ENCODE peak calls at places on chromosomes 13 and 19, in six cellular contexts. C, L, J, R, D and A are unnamed samples.

GRCh38 chr13:37485766-37486165 is 112.8 kb downstream of the POSTN start:
- DNase-seq in J (no peak), D (peak), L (no peak), C (no peak), R (no peak), A (no peak)

GRCh38 chr13:113939905-113940339 is 34.0 kb downstream of the C13orf46 start:
- DNase-seq in L (peak), J (no peak), D (no peak), R (no peak), C (no peak), A (no peak)

GRCh38 chr19:33207903-33208302 is 13.8 kb downstream of the LRP3 start:
- DNase-seq in C (no peak), L (no peak), D (no peak), J (no peak), R (no peak), A (no peak)

GRCh38 chr13:80823472-80823871 is 482.5 kb upstream of the SPRY2 start:
- DNase-seq in D (no peak), C (no peak), L (no peak), R (no peak), J (no peak), A (no peak)

GRCh38 chr19:24074720-24075119 is 12.3 kb upstream of the ZNF254 start:
- DNase-seq in R (no peak), D (no peak), J (no peak), C (no peak), L (no peak), A (no peak)

GRCh38 chr19:17997969-17998826 is 9.8 kb upstream of the ARRDC2 start:
- DNase-seq in D (no peak), C (no peak), R (no peak), J (peak), L (peak), A (peak)

GRCh38 chr19:58497634-58498170 is 14.1 kb downstream of the SLC27A5 start:
- DNase-seq in J (no peak), D (no peak), R (no peak), C (no peak), L (no peak), A (no peak)

GRCh38 chr19:47663435-47663910 is 49.7 kb upstream of the EHD2 start:
- DNase-seq in J (no peak), C (no peak), L (no peak), R (no peak), D (no peak), A (no peak)

GRCh38 chr19:51712461-51713081 is 11.2 kb downstream of the HAS1 start:
- DNase-seq in C (no peak), J (peak), D (no peak), L (no peak), R (no peak), A (no peak)

GRCh38 chr19:56987184-56987583 is 132.6 kb upstream of the USP29 start:
- DNase-seq in J (no peak), C (no peak), D (no peak), R (no peak), L (no peak), A (no peak)

GRCh38 chr13:108777421-108778420 is 148.3 kb downstream of the MYO16 start:
- DNase-seq in D (no peak), R (no peak), L (no peak), J (peak), C (no peak), A (no peak)

GRCh38 chr19:11268783-11269267 is 6.5 kb upstream of the DOCK6 start:
- DNase-seq in J (no peak), R (peak), D (peak), C (peak), L (peak), A (no peak)

GRCh38 chr13:34048652-34049051 is 230.7 kb downstream of the RFC3 start:
- DNase-seq in L (no peak), C (no peak), D (no peak), R (no peak), J (no peak), A (no peak)

GRCh38 chr13:31631071-31631470 is 108.3 kb upstream of the RXFP2 start:
- DNase-seq in C (no peak), D (peak), R (no peak), L (no peak), J (no peak), A (no peak)

DNA sequence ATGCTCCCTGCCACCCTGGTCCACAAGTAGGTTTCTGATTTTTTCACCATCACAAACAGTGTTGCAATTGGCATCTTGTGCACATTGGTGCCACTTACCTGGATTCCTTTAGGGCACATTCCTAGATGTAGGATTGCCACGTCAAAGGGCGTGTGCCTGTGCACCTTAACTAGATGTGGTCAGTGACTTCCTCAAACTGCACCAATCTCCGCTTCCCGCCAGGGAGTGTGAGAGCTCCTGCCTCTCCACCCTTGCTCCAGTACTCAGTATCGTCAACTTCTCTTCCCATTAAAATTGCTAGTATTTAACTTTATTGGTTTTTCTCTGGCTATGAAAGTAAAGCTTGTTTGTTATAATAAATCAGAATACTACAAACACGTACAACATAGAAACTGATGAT is 23.2 kb downstream of the CCNE1 start:
- DNase-seq in J (no peak), D (no peak), R (no peak), L (no peak), C (no peak), A (no peak)
- TF ChIP-seq CTCF in J (no peak), D (no peak), R (no peak), L (no peak), C (peak), A (no peak)

GRCh38 chr13:45921337-45921736 is 69.8 kb upstream of the SIAH3 start:
- DNase-seq in D (no peak), J (no peak), C (no peak), L (no peak), R (no peak), A (no peak)
- TF ChIP-seq POLR2AphosphoS5 in D (no peak), J (no peak), C (no peak), L (no peak), R (no peak), A (no peak)

GRCh38 chr19:42250666-42251531 is 4.0 kb downstream of the ERF start:
- DNase-seq in C (no peak), R (peak), L (no peak), D (peak), J (no peak), A (peak)
- H3K4me3 ChIP-seq in C (no peak), R (peak), L (peak), D (peak), J (no peak), A (no peak)

GRCh38 chr13:106533940-106534843 is 1.3 kb downstream of the EFNB2 start:
- DNase-seq in L (peak), D (peak), C (peak), R (peak), J (peak), A (peak)

GRCh38 chr13:106534844-106535551 is 464 bp downstream of the EFNB2 start:
- DNase-seq in J (peak), L (no peak), R (peak), D (peak), C (no peak), A (no peak)

GRCh38 chr13:106532111-106532929 is 3.1 kb downstream of the EFNB2 start:
- DNase-seq in J (no peak), R (no peak), C (no peak), D (peak), L (no peak), A (no peak)

GRCh38 chr13:106530907-106531520 is 4.4 kb downstream of the EFNB2 start:
- DNase-seq in D (peak), R (no peak), C (no peak), L (no peak), J (no peak), A (no peak)

DNA sequence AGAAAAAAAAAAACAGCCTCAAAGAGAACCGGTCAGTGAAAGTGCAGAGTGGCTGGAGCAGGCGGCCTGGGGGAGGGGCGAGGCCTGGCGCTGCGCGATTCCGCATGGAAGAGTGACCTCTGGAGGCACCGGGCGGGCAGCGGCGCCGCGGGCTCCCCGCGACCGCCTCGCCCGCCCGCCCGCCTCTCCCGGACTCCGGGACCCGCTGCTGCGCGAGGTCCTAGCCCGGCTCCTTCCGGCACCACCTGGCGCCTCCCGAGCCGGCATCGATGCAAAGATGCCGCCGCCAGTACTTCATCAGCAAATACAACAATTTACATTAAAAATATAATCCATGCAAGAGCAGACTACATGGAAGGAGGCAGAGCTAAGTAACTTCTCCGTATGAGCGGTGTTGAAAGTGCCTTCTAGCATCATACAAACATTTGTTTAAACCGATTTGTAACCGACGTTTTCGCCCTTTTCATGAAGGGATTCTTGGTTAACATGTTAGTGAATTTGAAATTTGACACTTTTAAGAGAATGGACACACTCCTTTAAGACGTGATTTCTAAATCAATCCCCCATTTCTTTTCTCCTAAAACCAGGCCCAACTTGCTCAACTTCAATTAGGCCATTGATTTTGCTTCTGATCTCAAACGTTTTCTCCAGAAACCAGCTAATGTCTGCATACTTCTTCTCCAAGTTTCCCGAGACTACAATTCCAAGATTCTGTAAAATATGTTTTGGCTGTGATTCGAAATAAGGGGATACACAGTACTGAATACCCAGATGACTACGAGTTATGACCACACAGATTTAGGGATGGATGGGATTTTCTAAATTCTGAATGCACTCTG is 2.1 kb downstream of the EFNB2 start:
- DNase-seq in L (peak), C (peak), R (peak), J (peak), D (peak), A (peak)
- TF ChIP-seq CTCF in L (peak), C (peak), R (peak), J (peak), D (peak), A (peak)

GRCh38 chr19:50050406-50051223 is 24.8 kb downstream of the ZNF473 start:
- DNase-seq in J (peak), D (peak), L (peak), R (peak), C (peak), A (peak)
- TF ChIP-seq POLR2AphosphoS5 in J (no peak), D (no peak), L (peak), R (no peak), C (peak), A (no peak)

GRCh38 chr19:46607441-46607841 is 6.3 kb downstream of the CALM3 start:
- DNase-seq in L (peak), R (peak), J (no peak), C (no peak), D (no peak), A (no peak)

GRCh38 chr19:46606681-46607440 is 5.7 kb downstream of the CALM3 start:
- DNase-seq in J (no peak), C (no peak), D (no peak), L (peak), R (peak), A (no peak)

GRCh38 chr19:46605356-46605821 is 4.3 kb downstream of the CALM3 start:
- DNase-seq in D (no peak), R (peak), C (no peak), J (no peak), L (no peak), A (no peak)

GRCh38 chr19:46604781-46605355 is 3.7 kb downstream of the CALM3 start:
- DNase-seq in R (no peak), C (no peak), L (no peak), J (no peak), D (no peak), A (no peak)

DNA sequence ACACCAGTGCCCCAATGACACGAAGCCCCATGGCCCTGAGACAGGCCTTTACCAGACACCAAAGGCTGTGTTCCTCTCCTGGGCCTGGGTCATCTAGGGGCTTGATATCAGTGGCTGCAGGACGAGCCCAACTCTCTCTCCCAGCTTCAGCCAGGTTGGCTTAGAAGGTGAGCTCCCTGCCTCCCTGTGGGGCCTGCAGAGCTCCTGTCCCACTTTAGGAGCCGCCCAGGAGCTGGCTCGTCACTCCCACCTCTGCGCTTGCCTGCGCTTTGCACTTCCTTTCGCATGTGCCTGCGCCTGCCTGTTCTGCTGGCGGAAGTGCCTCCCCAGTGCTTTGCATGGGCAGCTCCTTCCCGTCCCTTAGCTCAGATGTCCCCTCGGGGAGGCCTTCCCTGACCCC is 4.9 kb downstream of the CALM3 start:
- DNase-seq in C (no peak), R (peak), L (peak), J (no peak), D (no peak), A (no peak)
- H3K4me3 ChIP-seq in C (no peak), R (no peak), L (no peak), J (no peak), D (no peak), A (no peak)

GRCh38 chr13:30113983-30114491 is 193.3 kb downstream of the KATNAL1 start:
- DNase-seq in R (no peak), L (peak), D (no peak), J (peak), C (no peak), A (peak)

GRCh38 chr13:30113531-30113930 is 193.8 kb downstream of the KATNAL1 start:
- DNase-seq in R (no peak), C (no peak), J (no peak), L (no peak), D (no peak), A (no peak)

GRCh38 chr13:30114586-30115256 is 192.6 kb downstream of the KATNAL1 start:
- DNase-seq in C (peak), D (peak), L (peak), R (peak), J (peak), A (peak)

GRCh38 chr13:30116379-30116778 is 191.0 kb downstream of the KATNAL1 start:
- DNase-seq in D (no peak), R (no peak), L (no peak), J (no peak), C (no peak), A (no peak)

DNA sequence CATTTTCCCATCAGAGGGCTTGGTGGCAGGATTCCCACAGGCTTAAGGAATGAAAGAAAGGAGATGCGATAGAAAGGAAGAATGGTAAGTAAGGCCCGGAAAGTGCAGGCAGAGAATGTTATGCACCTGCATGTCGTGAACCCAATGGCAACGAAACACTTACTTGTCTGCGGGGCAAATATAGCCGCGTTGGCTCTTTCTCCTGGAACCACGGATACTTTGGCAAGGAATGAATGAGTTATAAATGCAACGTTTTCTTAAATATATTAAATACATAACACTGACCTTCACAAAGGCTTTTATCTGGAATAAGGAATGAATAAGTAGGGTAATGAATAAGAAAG is 192.1 kb downstream of the KATNAL1 start:
- DNase-seq in R (no peak), L (no peak), C (no peak), J (no peak), D (no peak), A (no peak)
- TF ChIP-seq CTCF in R (no peak), L (peak), C (no peak), J (no peak), D (no peak), A (no peak)

DNA sequence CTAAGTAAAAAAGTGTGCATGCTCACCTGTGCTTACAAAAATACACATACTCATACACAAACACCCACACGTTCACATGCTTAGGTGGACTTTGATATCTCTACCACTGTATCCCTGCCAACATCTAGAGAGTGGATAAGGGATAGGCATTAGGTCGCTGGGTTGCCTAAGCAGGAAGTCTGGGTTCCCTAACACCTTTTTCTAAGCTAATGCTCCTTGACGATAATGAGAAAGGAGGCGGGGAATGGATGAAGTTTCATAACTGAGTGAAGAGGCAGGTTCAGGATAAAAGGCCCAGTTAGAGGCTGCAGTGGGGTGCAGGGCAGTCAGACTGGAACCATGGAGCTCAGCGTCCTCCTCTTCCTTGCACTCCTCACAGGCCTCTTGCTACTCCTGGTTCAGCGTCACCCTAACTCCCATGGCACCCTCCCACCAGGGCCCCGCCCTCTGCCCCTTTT is 41.9 kb upstream of the CYP2A7 start:
- DNase-seq in L (no peak), R (no peak), C (no peak), D (no peak), J (no peak), A (peak)
- TF ChIP-seq POLR2AphosphoS5 in L (no peak), R (no peak), C (no peak), D (no peak), J (no peak), A (peak)